ENCODE peak calls at places on chromosome 7, in eight cellular contexts. F, A, I, Z, R, C, B and S are unnamed samples.

GRCh38 chr7:6074612-6075380 is 43.6 kb downstream of the ANKRD61 start:
- DNase-seq in F (no peak), A (no peak), I (no peak), Z (no peak), R (no peak), C (no peak), B (no peak), S (no peak)

GRCh38 chr7:84506151-84506550 is 311.6 kb upstream of the SEMA3A start:
- DNase-seq in F (peak; percentile 20), A (no peak), I (no peak), Z (no peak), R (no peak), C (no peak), B (no peak), S (no peak)

GRCh38 chr7:69246758-69247157 is 351.5 kb upstream of the AUTS2 start:
- DNase-seq in F (no peak), A (peak; percentile 12), I (peak; percentile 61), Z (no peak), R (no peak), C (no peak), B (peak; percentile 28), S (no peak)

GRCh38 chr7:131117439-131117838 is 210.2 kb upstream of the MKLN1 start:
- DNase-seq in F (no peak), A (no peak), I (no peak), Z (no peak), R (no peak), C (no peak), B (no peak), S (no peak)

GRCh38 chr7:103712991-103713778 is 267.2 kb upstream of the SLC26A5 start:
- DNase-seq in F (no peak), A (no peak), I (no peak), Z (no peak), R (no peak), C (no peak), B (no peak), S (no peak)

GRCh38 chr7:121073463-121074099 is 85.1 kb downstream of the CPED1 start:
- DNase-seq in F (no peak), A (no peak), I (no peak), Z (no peak), R (no peak), C (no peak), B (no peak), S (no peak)

GRCh38 chr7:131145770-131146169 is 181.9 kb upstream of the MKLN1 start:
- DNase-seq in F (no peak), A (no peak), I (no peak), Z (no peak), R (no peak), C (no peak), B (no peak), S (no peak)

GRCh38 chr7:71244023-71244422 is 112.1 kb downstream of the GALNT17 start:
- DNase-seq in F (peak; percentile 43), A (peak; percentile 24), I (no peak), Z (no peak), R (no peak), C (peak; percentile 78), B (peak; percentile 27), S (no peak)

GRCh38 chr7:7978860-7979259 is 10.3 kb downstream of the GLCCI1 start:
- DNase-seq in F (no peak), A (no peak), I (no peak), Z (no peak), R (no peak), C (no peak), B (no peak), S (no peak)

GRCh38 chr7:36601596-36601995 is 122.7 kb downstream of the AOAH start:
- DNase-seq in F (peak; percentile 7), A (no peak), I (no peak), Z (no peak), R (no peak), C (no peak), B (no peak), S (no peak)

GRCh38 chr7:5702876-5703571 is 78.4 kb downstream of the RNF216 start:
- DNase-seq in F (peak; percentile 75), A (peak; percentile 64), I (no peak), Z (no peak), R (no peak), C (peak; percentile 55), B (peak; percentile 69), S (no peak)

GRCh38 chr7:92134271-92135099 is at the start of gene CYP51A1:
- DNase-seq in F (peak; percentile 88), A (peak; percentile 95), I (peak; percentile 92), Z (peak; percentile 97), R (peak; percentile 37), C (peak; percentile 96), B (peak; percentile 97), S (peak; percentile 89)

GRCh38 chr7:92133133-92133736 is 1.0 kb downstream of the CYP51A1 start:
- DNase-seq in F (peak; percentile 38), A (no peak), I (no peak), Z (no peak), R (no peak), C (no peak), B (no peak), S (no peak)

GRCh38 chr7:92133737-92134270 is 473 bp downstream of the CYP51A1 start:
- DNase-seq in F (peak; percentile 46), A (peak; percentile 68), I (peak; percentile 67), Z (peak; percentile 88), R (peak; percentile 29), C (peak; percentile 87), B (peak; percentile 89), S (peak; percentile 71)

GRCh38 chr7:92135490-92135889 is 1.2 kb upstream of the CYP51A1 start:
- DNase-seq in F (no peak), A (no peak), I (no peak), Z (no peak), R (no peak), C (peak; percentile 58), B (peak; percentile 78), S (no peak)

GRCh38 chr7:92135100-92135429 is 788 bp upstream of the CYP51A1 start:
- DNase-seq in F (peak; percentile 25), A (peak; percentile 12), I (no peak), Z (peak; percentile 39), R (no peak), C (no peak), B (peak; percentile 38), S (no peak)
- H3K4me3 ChIP-seq in F (peak overlapping the region; percentile 77), A (peak overlapping the region; percentile 86), I (peak overlapping the region; percentile 86), Z (peak overlapping the region; percentile 96), R (no peak overlapping the region), C (peak overlapping the region; percentile 62), B (peak overlapping the region; percentile 94), S (peak overlapping the region; percentile 87)

GRCh38 chr7:40470817-40471216 is 336.0 kb downstream of the SUGCT start:
- DNase-seq in F (peak; percentile 62), A (no peak), I (no peak), Z (no peak), R (no peak), C (no peak), B (no peak), S (no peak)

GRCh38 chr7:40474790-40475680 is 340.2 kb downstream of the SUGCT start:
- DNase-seq in F (no peak), A (no peak), I (no peak), Z (no peak), R (no peak), C (no peak), B (no peak), S (no peak)

GRCh38 chr7:40471891-40472290 is 337.1 kb downstream of the SUGCT start:
- DNase-seq in F (no peak), A (no peak), I (no peak), Z (no peak), R (no peak), C (no peak), B (no peak), S (no peak)

GRCh38 chr7:40469481-40469880 is 334.7 kb downstream of the SUGCT start:
- DNase-seq in F (peak; percentile 94), A (no peak), I (peak; percentile 45), Z (no peak), R (no peak), C (peak; percentile 3), B (no peak), S (no peak)

DNA sequence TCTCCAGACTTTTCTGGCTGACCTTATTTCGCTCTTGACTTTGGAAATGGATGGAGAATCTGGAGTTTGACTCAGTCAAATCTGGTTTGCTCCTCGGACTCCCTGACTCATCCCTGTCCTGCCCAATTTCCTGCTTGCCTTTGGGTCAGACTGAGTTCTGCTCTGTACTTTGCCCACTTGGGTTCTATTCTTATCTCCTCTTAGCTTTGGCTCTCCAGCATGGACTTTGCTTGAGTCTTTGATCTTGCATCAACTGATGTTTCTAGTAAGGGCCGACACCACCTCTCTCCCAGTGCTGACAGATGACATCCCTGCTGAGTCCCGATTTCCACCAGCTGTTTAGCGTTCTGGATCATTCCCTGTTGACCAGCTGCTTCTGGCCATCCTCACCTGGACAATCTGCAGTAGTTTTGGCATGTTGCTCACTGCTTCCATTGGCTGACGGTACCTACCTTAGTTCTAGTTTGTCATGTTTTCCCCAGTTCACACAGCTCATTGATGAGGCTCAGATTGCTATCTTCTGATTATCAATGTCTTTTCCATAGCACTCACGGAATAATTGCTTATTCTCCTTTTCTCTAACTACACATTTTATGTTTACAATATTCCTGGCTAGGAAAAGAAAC is 335.4 kb downstream of the SUGCT start:
- DNase-seq in F (peak; percentile 74), A (no peak), I (peak; percentile 24), Z (no peak), R (no peak), C (no peak), B (no peak), S (no peak)
- H3K4me3 ChIP-seq in F (peak overlapping the region; percentile 35), A (no peak overlapping the region), I (peak overlapping the region; percentile 25), Z (no peak overlapping the region), R (no peak overlapping the region), C (no peak overlapping the region), B (no peak overlapping the region), S (no peak overlapping the region)

DNA sequence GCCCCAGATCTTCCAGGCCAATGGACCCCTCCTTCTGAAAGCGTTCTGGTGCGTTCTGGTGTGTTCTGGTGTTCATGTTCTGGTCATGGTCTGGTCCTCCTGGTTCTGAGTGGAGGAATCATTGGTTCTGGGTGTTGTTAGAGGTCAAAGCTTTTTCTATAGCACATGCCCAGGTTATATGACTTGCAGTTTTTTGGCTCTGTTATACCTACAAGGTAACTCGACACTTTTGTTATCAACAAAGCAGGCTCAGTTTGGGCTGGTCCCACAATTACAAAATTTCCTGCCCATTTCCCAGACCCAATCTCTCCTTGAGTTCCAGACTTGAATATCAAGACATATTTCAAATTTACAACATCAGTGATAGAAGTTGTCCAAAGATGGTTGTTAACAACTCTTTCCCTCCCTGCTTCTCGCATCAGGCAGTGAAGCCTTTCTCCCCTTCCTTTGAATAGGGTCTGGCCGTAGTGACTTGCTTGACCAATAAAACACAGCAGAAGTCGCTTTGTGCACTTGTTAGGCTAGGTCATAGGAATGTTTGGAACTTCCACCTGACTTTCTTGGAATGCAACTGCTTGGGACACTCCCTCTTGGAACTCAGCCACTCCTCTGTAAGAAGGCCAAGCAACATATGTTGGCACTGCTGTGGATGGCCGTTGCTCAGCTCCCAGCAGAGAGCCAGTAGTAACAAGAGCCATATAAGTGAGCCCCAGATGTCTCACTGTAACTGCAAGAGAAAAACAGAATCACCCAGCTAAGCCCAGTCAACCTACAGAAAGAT is 83.1 kb upstream of the STEAP1B start:
- DNase-seq in F (peak; percentile 95), A (no peak), I (no peak), Z (no peak), R (no peak), C (peak; percentile 98), B (no peak), S (peak; percentile 87)
- H3K4me3 ChIP-seq in F (no peak overlapping the region), A (no peak overlapping the region), I (no peak overlapping the region), Z (no peak overlapping the region), R (no peak overlapping the region), C (no peak overlapping the region), B (no peak overlapping the region), S (no peak overlapping the region)

DNA sequence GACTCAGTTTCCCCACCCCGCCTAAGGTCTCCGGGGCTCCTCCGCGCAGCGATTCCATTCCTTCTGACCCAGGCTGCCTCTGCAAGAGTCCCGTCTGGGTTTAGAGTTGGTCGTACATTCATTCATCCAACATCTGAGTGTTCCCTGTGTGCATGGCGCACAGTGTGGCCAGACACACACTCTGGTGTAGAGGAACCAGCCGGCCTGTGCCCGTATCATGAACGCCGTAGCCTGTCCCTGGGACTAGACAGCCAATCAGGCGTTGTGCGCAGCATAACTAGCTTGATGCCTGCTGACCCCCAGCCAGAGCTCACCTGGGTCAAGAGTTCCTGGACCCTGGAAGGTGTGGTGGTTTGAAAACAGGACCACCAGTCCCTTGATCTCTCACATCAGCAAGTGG is 20.9 kb upstream of the PDGFA start:
- DNase-seq in F (no peak), A (no peak), I (no peak), Z (no peak), R (no peak), C (no peak), B (no peak), S (no peak)
- H3K4me3 ChIP-seq in F (no peak overlapping the region), A (no peak overlapping the region), I (no peak overlapping the region), Z (no peak overlapping the region), R (no peak overlapping the region), C (no peak overlapping the region), B (no peak overlapping the region), S (no peak overlapping the region)